ENCODE peak calls at places on chromosomes 4 and X, in ten cellular contexts. W is fibroblast of mammary gland; J is activated naive CD8-positive, alpha-beta T cell treated with anti-CD3 and anti-CD28 coated beads for 36 hours; B is BJ; I is pulmonary artery endothelial cell; N is stimulated activated naive CD4-positive, alpha-beta T cell; Q is progenitor cell of endocrine pancreas; K is stimulated activated CD8-positive, alpha-beta memory T cell treated with anti-CD3 and anti-CD28 coated beads, Interleukin-15, amount 100 ng/mL, for 24 hours; H is COR-L47; C is activated CD8-positive, alpha-beta T cell treated with anti-CD3 and anti-CD28 coated beads, Interleukin-2, amount 10 ng/mL, durations not matched to agents 7 days and 5 days. D is an unnamed sample.

GRCh38 chrX:8864151-8864550 is 63.0 kb upstream of the FAM9A start:
- DNase-seq in W (no peak), J (no peak), B (no peak), I (no peak), N (no peak), Q (no peak), K (no peak), H (no peak), C (no peak), D (no peak)

GRCh38 chrX:19616016-19616415 is 100.7 kb upstream of the MAP3K15 start:
- DNase-seq in W (no peak), J (no peak), B (no peak), I (no peak), N (no peak), Q (no peak), K (no peak), H (no peak), C (no peak), D (no peak)

GRCh38 chr4:89305712-89306437 is 1.7 kb downstream of the GPRIN3 start:
- DNase-seq in W (peak; percentile 34), J (no peak), B (no peak), I (no peak), N (no peak), Q (no peak), K (no peak), H (no peak), C (peak; percentile 43), D (no peak)

GRCh38 chr4:17493629-17494028 is 18.3 kb downstream of the QDPR start:
- DNase-seq in W (no peak), J (no peak), B (no peak), I (no peak), N (no peak), Q (no peak), K (no peak), H (no peak), C (no peak), D (no peak)

GRCh38 chr4:504076-504475 is 5.1 kb downstream of the PIGG start:
- DNase-seq in W (no peak), J (no peak), B (no peak), I (no peak), N (no peak), Q (no peak), K (no peak), H (no peak), C (no peak), D (no peak)

GRCh38 chr4:53943345-53944085 is 120.9 kb downstream of the CHIC2 start:
- DNase-seq in W (peak; percentile 85), J (no peak), B (no peak), I (peak; percentile 91), N (no peak), Q (no peak), K (no peak), H (peak; percentile 67), C (no peak), D (peak; percentile 47)

GRCh38 chr4:147299205-147299604 is 181.7 kb upstream of the EDNRA start:
- DNase-seq in W (no peak), J (no peak), B (no peak), I (no peak), N (no peak), Q (no peak), K (no peak), H (no peak), C (no peak), D (no peak)

GRCh38 chrX:10615931-10616780 is 4.2 kb downstream of the MID1 start:
- DNase-seq in W (peak; percentile 67), J (no peak), B (peak; percentile 37), I (no peak), N (no peak), Q (no peak), K (no peak), H (peak; percentile 37), C (peak; percentile 21), D (peak; percentile 76)

GRCh38 chrX:148567229-148567628 is 66.8 kb downstream of the AFF2 start:
- DNase-seq in W (no peak), J (no peak), B (peak; percentile 11), I (no peak), N (no peak), Q (no peak), K (no peak), H (no peak), C (no peak), D (no peak)

GRCh38 chr4:152369903-152370296 is 166.0 kb downstream of the FBXW7 start:
- DNase-seq in W (no peak), J (no peak), B (no peak), I (no peak), N (no peak), Q (no peak), K (no peak), H (no peak), C (no peak), D (no peak)

GRCh38 chrX:45952030-45952429 is 593.2 kb downstream of the ZNF674 start:
- DNase-seq in W (no peak), J (no peak), B (no peak), I (no peak), N (no peak), Q (no peak), K (no peak), H (no peak), C (no peak), D (no peak)

GRCh38 chr4:185201983-185202962 is 1.5 kb downstream of the CFAP97 start:
- DNase-seq in W (peak; percentile 27), J (peak; percentile 28), B (no peak), I (no peak), N (no peak), Q (no peak), K (no peak), H (no peak), C (peak; percentile 29), D (no peak)

GRCh38 chrX:99654188-99654587 is 755.9 kb downstream of the PCDH19 start:
- DNase-seq in W (no peak), J (no peak), B (no peak), I (no peak), N (no peak), Q (no peak), K (no peak), H (no peak), C (no peak), D (no peak)

GRCh38 chrX:13254076-13254785 is 65.6 kb downstream of the ATXN3L start:
- DNase-seq in W (peak; percentile 65), J (peak; percentile 6), B (no peak), I (no peak), N (no peak), Q (no peak), K (no peak), H (no peak), C (peak; percentile 21), D (peak; percentile 72)

GRCh38 chr4:84490663-84491062 is 8.4 kb downstream of the NKX6-1 start:
- DNase-seq in W (no peak), J (no peak), B (no peak), I (no peak), N (no peak), Q (no peak), K (no peak), H (no peak), C (no peak), D (no peak)

GRCh38 chr4:184746532-184746870 is 12.6 kb upstream of the CENPU start:
- DNase-seq in W (peak; percentile 91), J (no peak), B (peak; percentile 66), I (no peak), N (no peak), Q (no peak), K (no peak), H (no peak), C (no peak), D (no peak)

GRCh38 chr4:8585186-8585585 is 5.0 kb downstream of the GPR78 start:
- DNase-seq in W (no peak), J (no peak), B (no peak), I (no peak), N (no peak), Q (no peak), K (no peak), H (peak; percentile 11), C (no peak), D (no peak)

GRCh38 chrX:68942797-68943196 is 114.0 kb downstream of the EFNB1 start:
- DNase-seq in W (no peak), J (no peak), B (no peak), I (no peak), N (no peak), Q (no peak), K (no peak), H (no peak), C (no peak), D (no peak)

GRCh38 chr4:184370711-184371389 is 103.5 kb downstream of the IRF2 start:
- DNase-seq in W (peak; percentile 15), J (no peak), B (no peak), I (no peak), N (no peak), Q (no peak), K (no peak), H (no peak), C (no peak), D (no peak)

GRCh38 chr4:112735474-112735951 is 98.6 kb downstream of the LARP7 start:
- DNase-seq in W (no peak), J (peak; percentile 38), B (no peak), I (no peak), N (no peak), Q (no peak), K (no peak), H (no peak), C (peak; percentile 25), D (no peak)